ENCODE peak calls at places on chromosomes 2 and 18, in nine cellular contexts. J is RWPE1, M is Calu3, H is colonic mucosa, B is left lung, E is type B pancreatic cell, W is cardiac muscle cell, Z is astrocyte of the spinal cord, P is neural crest cell. T is an unnamed sample.

GRCh38 chr18:77749189-77749588 is 499.5 kb downstream of the GALR1 start:
- DNase-seq in J (no peak), M (no peak), H (no peak), B (no peak), E (no peak), W (peak; percentile 59), Z (no peak), P (peak; percentile 61), T (no peak)

GRCh38 chr2:62036761-62037250 is 131.3 kb downstream of the COMMD1 start:
- DNase-seq in J (no peak), M (no peak), H (no peak), B (no peak), E (no peak), W (no peak), Z (no peak), P (no peak), T (no peak)

GRCh38 chr2:230694241-230694640 is 18.4 kb upstream of the CAB39 start:
- DNase-seq in J (no peak), M (peak; percentile 45), H (peak; percentile 57), B (no peak), E (no peak), W (no peak), Z (no peak), P (no peak), T (peak; percentile 63)

GRCh38 chr2:152587187-152587947 is 129.9 kb downstream of the PRPF40A start:
- DNase-seq in J (peak; percentile 55), M (no peak), H (no peak), B (no peak), E (no peak), W (no peak), Z (peak; percentile 27), P (no peak), T (no peak)

GRCh38 chr2:235773188-235773928 is 279.5 kb downstream of the AGAP1 start:
- DNase-seq in J (no peak), M (no peak), H (no peak), B (no peak), E (no peak), W (no peak), Z (no peak), P (no peak), T (no peak)

GRCh38 chr2:119476301-119477117 is 44.9 kb downstream of the TMEM37 start:
- DNase-seq in J (peak; percentile 63), M (peak; percentile 67), H (peak; percentile 49), B (peak; percentile 57), E (no peak), W (peak; percentile 72), Z (peak; percentile 62), P (peak; percentile 59), T (peak; percentile 72)

GRCh38 chr18:74139888-74140287 is 7.7 kb downstream of the FBXO15 start:
- DNase-seq in J (peak; percentile 38), M (no peak), H (no peak), B (no peak), E (no peak), W (no peak), Z (peak; percentile 58), P (no peak), T (no peak)

GRCh38 chr2:112633708-112634107 is 12.0 kb upstream of the SLC20A1 start:
- DNase-seq in J (no peak), M (no peak), H (no peak), B (no peak), E (peak; percentile 25), W (no peak), Z (no peak), P (no peak), T (no peak)

GRCh38 chr2:131014141-131014540 is 79.1 kb downstream of the FAM168B start:
- DNase-seq in J (peak; percentile 64), M (no peak), H (no peak), B (no peak), E (no peak), W (no peak), Z (no peak), P (no peak), T (no peak)

GRCh38 chr2:39920318-39920775 is 141.3 kb upstream of the THUMPD2 start:
- DNase-seq in J (no peak), M (no peak), H (no peak), B (no peak), E (no peak), W (peak; percentile 5), Z (no peak), P (no peak), T (no peak)

GRCh38 chr2:16664052-16664731 is 1.4 kb downstream of the CYRIA start:
- DNase-seq in J (no peak), M (no peak), H (peak; percentile 62), B (peak; percentile 59), E (no peak), W (peak; percentile 27), Z (peak; percentile 93), P (peak; percentile 21), T (peak; percentile 62)

GRCh38 chr2:231634412-231634811 is 41.7 kb downstream of the TEX44 start:
- DNase-seq in J (no peak), M (no peak), H (no peak), B (no peak), E (no peak), W (no peak), Z (no peak), P (no peak), T (no peak)

DNA sequence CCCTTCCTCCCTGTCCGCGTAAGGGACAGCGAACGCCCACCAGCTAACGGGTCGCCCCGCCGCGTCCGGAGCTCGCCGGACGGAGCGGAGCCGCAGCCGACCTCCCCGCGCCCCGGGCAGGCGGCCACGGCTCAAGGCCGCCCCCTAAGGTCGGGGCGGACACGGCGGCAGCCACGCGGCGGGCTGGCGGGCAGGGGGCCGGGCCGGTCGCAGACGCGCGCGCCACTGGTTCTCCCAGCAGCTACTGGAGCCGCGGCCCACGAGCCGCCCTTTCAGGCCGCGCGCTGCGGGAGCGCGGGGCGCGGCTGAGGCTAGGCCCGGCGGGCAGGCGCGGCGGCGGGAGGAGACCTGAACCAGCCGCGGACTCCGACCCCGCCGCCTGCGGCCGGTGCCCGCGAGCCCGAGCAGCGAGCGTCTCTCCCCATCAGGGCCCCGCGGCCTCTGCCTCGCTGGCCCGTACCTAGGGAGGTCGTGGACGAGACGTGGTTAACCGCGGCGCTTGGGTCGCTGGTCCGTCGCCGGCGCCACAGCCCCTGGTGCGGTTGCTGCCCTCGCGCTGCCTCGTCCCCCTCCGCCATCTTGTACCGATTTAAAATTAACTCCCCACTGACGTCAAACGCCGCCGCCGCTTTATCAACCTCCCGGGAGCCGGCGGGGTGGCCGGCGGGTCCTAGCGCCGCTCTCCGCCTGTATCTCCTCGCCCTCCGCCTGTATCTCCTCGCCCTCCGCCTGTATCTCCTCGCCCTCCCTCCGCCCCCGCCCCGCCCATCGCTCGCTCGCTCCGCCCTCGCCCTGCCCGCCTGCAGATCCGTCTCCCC is at the start of gene ATL2:
- DNase-seq in J (peak; percentile 62), M (peak; percentile 94), H (peak; percentile 97), B (peak; percentile 97), E (peak; percentile 95), W (peak; percentile 99), Z (peak; percentile 98), P (peak; percentile 89), T (peak; percentile 98)
- TF ChIP-seq CTCF in J (peak; percentile 78), M (peak; percentile 33), H (no peak), B (peak; percentile 31), E (peak; percentile 71), W (peak; percentile 33), Z (peak; percentile 28), P (peak; percentile 60), T (peak; percentile 73)

DNA sequence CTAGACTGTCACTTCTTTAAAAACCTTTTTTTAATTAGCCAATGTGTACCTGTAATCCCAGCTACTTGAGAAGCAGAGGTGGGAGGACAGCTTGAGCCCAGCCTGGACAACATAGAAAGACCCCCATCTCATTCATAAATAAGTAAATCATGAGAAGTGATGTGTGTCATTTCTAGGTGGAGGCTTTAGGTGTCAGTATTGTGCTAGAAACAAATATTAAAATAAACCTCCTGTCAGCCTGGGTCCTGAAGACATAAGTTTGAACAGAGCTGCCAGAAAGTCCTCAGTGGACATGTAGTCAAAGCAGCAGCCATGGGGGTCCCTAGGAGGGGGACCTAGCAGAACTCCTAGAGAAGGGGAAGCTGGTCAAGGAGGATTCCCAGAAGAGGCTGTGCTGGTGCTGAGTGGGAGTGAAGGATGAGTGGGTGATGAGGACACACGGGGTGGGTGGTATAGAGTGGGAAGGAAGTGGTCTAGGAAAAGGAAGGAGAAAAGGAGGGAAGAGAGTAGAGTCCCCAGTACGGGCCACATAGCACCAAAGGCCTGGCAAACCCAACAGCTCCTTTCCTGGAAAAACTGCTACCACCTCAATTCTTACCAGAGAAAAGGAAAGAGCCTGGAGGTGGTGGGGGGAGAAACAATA is 316.6 kb upstream of the NCKAP5 start:
- DNase-seq in J (no peak), M (no peak), H (no peak), B (no peak), E (no peak), W (peak; percentile 44), Z (peak; percentile 7), P (no peak), T (no peak)
- TF ChIP-seq CTCF in J (no peak), M (peak; percentile 25), H (no peak), B (no peak), E (peak; percentile 38), W (peak; percentile 12), Z (no peak), P (peak; percentile 22), T (no peak)

DNA sequence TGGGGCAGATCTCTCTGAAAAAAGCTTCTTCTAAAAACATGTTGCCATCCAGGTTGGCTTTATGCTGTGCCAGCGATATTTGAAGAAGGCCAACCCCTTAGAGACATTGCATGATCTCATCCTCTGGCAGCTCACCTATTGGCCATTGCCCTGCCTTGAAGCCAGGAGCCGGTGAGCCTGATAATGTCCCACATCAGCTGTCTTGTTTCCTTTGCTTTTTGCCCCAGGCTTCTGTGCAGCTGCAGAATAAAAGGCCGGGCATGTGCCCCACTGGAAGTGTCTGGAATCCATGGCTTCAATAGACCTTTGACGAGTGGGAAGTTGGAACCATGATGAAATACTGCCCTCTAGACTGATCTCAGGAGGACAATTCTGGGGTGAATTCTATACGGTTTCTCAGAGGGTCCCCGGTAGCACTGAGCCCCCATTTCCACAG is 523.5 kb upstream of the ZEB2 start:
- DNase-seq in J (no peak), M (no peak), H (no peak), B (no peak), E (no peak), W (no peak), Z (no peak), P (no peak), T (no peak)
- TF ChIP-seq CTCF in J (no peak), M (no peak), H (no peak), B (no peak), E (no peak), W (no peak), Z (no peak), P (no peak), T (no peak)

GRCh38 chr2:238954841-238955521 is 107.1 kb downstream of the TWIST2 start:
- DNase-seq in J (no peak), M (no peak), H (no peak), B (no peak), E (no peak), W (no peak), Z (peak; percentile 48), P (no peak), T (no peak)
- TF ChIP-seq CTCF in J (no peak), M (no peak), H (no peak), B (no peak), E (no peak), W (no peak), Z (peak; percentile 7), P (no peak), T (no peak)

T was measured in mucosa of descending colon.